ENCODE peak calls at places on chromosomes 16 and 17, in six cellular contexts. L is activated CD4-positive, alpha-beta T cell treated with anti-CD3 and anti-CD28 coated beads, Interleukin-2, amount 50 U/mL, for 1 hour; B is activated CD8-positive, alpha-beta memory T cell treated with anti-CD3 and anti-CD28 coated beads for 1 hour; U is effector CD4-positive, alpha-beta T cell; W is T-helper 2 cell; C is NCI-H460. D is an unnamed sample.

GRCh38 chr17:5019475-5019956 is 15.7 kb downstream of the SLC52A1 start:
- DNase-seq in W (no peak), C (no peak), L (no peak), U (no peak), B (no peak), D (peak; percentile 40)

GRCh38 chr17:43881758-43882505 is 25.4 kb downstream of the MPP2 start:
- DNase-seq in U (no peak), W (no peak), C (no peak), B (no peak), L (no peak), D (no peak)

GRCh38 chr17:80124351-80124981 is 22.5 kb downstream of the EIF4A3 start:
- DNase-seq in U (no peak), C (no peak), L (no peak), B (no peak), W (no peak), D (no peak)

GRCh38 chr17:77696720-77697460 is 261.6 kb upstream of the TNRC6C start:
- DNase-seq in B (no peak), W (no peak), U (no peak), L (no peak), C (no peak), D (peak; percentile 47)

GRCh38 chr17:77317091-77317519 is 176.3 kb downstream of the SEC14L1 start:
- DNase-seq in U (no peak), B (no peak), L (no peak), C (no peak), W (no peak), D (no peak)

GRCh38 chr17:33981713-33982601 is 273.1 kb upstream of the CCL2 start:
- DNase-seq in C (no peak), B (no peak), W (no peak), U (no peak), L (no peak), D (no peak)

GRCh38 chr17:66915204-66915611 is 49.3 kb upstream of the CACNG4 start:
- DNase-seq in C (peak; percentile 33), B (no peak), W (no peak), U (no peak), L (no peak), D (no peak)

GRCh38 chr17:81831957-81832607 is 1.0 kb downstream of the MCRIP1 start:
- DNase-seq in B (no peak), C (no peak), L (peak; percentile 40), W (peak; percentile 34), U (peak; percentile 26), D (peak; percentile 52)

GRCh38 chr16:58999751-59000150 is 265.6 kb upstream of the GOT2 start:
- DNase-seq in W (no peak), L (no peak), B (no peak), U (no peak), C (no peak), D (no peak)

GRCh38 chr17:19354123-19354522 is 8.4 kb downstream of the B9D1 start:
- DNase-seq in C (no peak), U (no peak), L (no peak), W (no peak), B (no peak), D (no peak)

GRCh38 chr17:62075308-62075815 is 10.3 kb upstream of the MED13 start:
- DNase-seq in C (no peak), W (no peak), U (no peak), B (no peak), L (no peak), D (no peak)

D was measured in CD8-positive, alpha-beta T cell.